ENCODE peak calls at places on chromosomes 13 and 19, in six cellular contexts. One of them, this sample, is unnamed.

GRCh38 chr19:40831502-40832430 is 18.5 kb downstream of the CYP2A6 start:
- DNase-seq in KG1: no peak
- DNase-seq in AG04449: peak
- DNase-seq in activated CD4-positive, alpha-beta T cell treated with anti-CD3 and anti-CD28 coated beads for 48 hours: no peak
- DNase-seq in HS-5: peak
- DNase-seq in tibial artery: no peak
- DNase-seq in this sample: no peak

GRCh38 chr13:32682130-32682529 is 95.9 kb downstream of the PDS5B start:
- DNase-seq in KG1: no peak
- DNase-seq in AG04449: no peak
- DNase-seq in activated CD4-positive, alpha-beta T cell treated with anti-CD3 and anti-CD28 coated beads for 48 hours: no peak
- DNase-seq in HS-5: no peak
- DNase-seq in tibial artery: no peak
- DNase-seq in this sample: no peak

GRCh38 chr19:18119243-18120105 is 21.9 kb downstream of the MAST3 start:
- DNase-seq in KG1: no peak
- DNase-seq in AG04449: no peak
- DNase-seq in activated CD4-positive, alpha-beta T cell treated with anti-CD3 and anti-CD28 coated beads for 48 hours: peak
- DNase-seq in HS-5: no peak
- DNase-seq in tibial artery: no peak
- DNase-seq in this sample: no peak

GRCh38 chr19:14840206-14840605 is 5.2 kb upstream of the OR7A5 start:
- DNase-seq in KG1: no peak
- DNase-seq in AG04449: no peak
- DNase-seq in activated CD4-positive, alpha-beta T cell treated with anti-CD3 and anti-CD28 coated beads for 48 hours: no peak
- DNase-seq in HS-5: no peak
- DNase-seq in tibial artery: no peak
- DNase-seq in this sample: no peak

GRCh38 chr13:51057931-51058330 is 53.1 kb downstream of the C13orf42 start:
- DNase-seq in KG1: no peak
- DNase-seq in AG04449: no peak
- DNase-seq in activated CD4-positive, alpha-beta T cell treated with anti-CD3 and anti-CD28 coated beads for 48 hours: no peak
- DNase-seq in HS-5: no peak
- DNase-seq in tibial artery: no peak
- DNase-seq in this sample: no peak

GRCh38 chr13:79427265-79427664 is 21.2 kb upstream of the RBM26 start:
- DNase-seq in KG1: no peak
- DNase-seq in AG04449: no peak
- DNase-seq in activated CD4-positive, alpha-beta T cell treated with anti-CD3 and anti-CD28 coated beads for 48 hours: no peak
- DNase-seq in HS-5: no peak
- DNase-seq in tibial artery: no peak
- DNase-seq in this sample: no peak

GRCh38 chr13:114313061-114313860 is 1.0 kb upstream of the CHAMP1 start:
- DNase-seq in KG1: no peak
- DNase-seq in AG04449: no peak
- DNase-seq in activated CD4-positive, alpha-beta T cell treated with anti-CD3 and anti-CD28 coated beads for 48 hours: peak
- DNase-seq in HS-5: no peak
- DNase-seq in tibial artery: no peak
- DNase-seq in this sample: no peak

GRCh38 chr13:31965361-31966066 is 66.1 kb upstream of the FRY start:
- DNase-seq in KG1: no peak
- DNase-seq in AG04449: no peak
- DNase-seq in activated CD4-positive, alpha-beta T cell treated with anti-CD3 and anti-CD28 coated beads for 48 hours: no peak
- DNase-seq in HS-5: no peak
- DNase-seq in tibial artery: no peak
- DNase-seq in this sample: no peak

GRCh38 chr13:113900646-113901045 is 36.8 kb upstream of the GAS6 start:
- DNase-seq in KG1: no peak
- DNase-seq in AG04449: no peak
- DNase-seq in activated CD4-positive, alpha-beta T cell treated with anti-CD3 and anti-CD28 coated beads for 48 hours: no peak
- DNase-seq in HS-5: no peak
- DNase-seq in tibial artery: no peak
- DNase-seq in this sample: no peak

GRCh38 chr13:77390391-77390790 is 63.5 kb upstream of the MYCBP2 start:
- DNase-seq in KG1: no peak
- DNase-seq in AG04449: no peak
- DNase-seq in activated CD4-positive, alpha-beta T cell treated with anti-CD3 and anti-CD28 coated beads for 48 hours: no peak
- DNase-seq in HS-5: no peak
- DNase-seq in tibial artery: peak
- DNase-seq in this sample: no peak

GRCh38 chr13:37791699-37792098 is 77.9 kb downstream of the TRPC4 start:
- DNase-seq in KG1: no peak
- DNase-seq in AG04449: no peak
- DNase-seq in activated CD4-positive, alpha-beta T cell treated with anti-CD3 and anti-CD28 coated beads for 48 hours: no peak
- DNase-seq in HS-5: no peak
- DNase-seq in tibial artery: no peak
- DNase-seq in this sample: no peak

GRCh38 chr19:55581145-55581827 is 638 bp upstream of the ZNF579 start:
- DNase-seq in KG1: no peak
- DNase-seq in AG04449: no peak
- DNase-seq in activated CD4-positive, alpha-beta T cell treated with anti-CD3 and anti-CD28 coated beads for 48 hours: peak
- DNase-seq in HS-5: no peak
- DNase-seq in tibial artery: no peak
- DNase-seq in this sample: no peak

GRCh38 chr13:111620586-111620985 is 300.1 kb downstream of the TEX29 start:
- DNase-seq in KG1: no peak
- DNase-seq in AG04449: no peak
- DNase-seq in activated CD4-positive, alpha-beta T cell treated with anti-CD3 and anti-CD28 coated beads for 48 hours: no peak
- DNase-seq in HS-5: no peak
- DNase-seq in tibial artery: no peak
- DNase-seq in this sample: no peak